ENCODE peak calls at places on chromosomes 2 and 18, in nine cellular contexts. One of them, this sample, is unnamed.

GRCh38 chr2:223537100-223537499 is 65.1 kb downstream of the SCG2 start:
- DNase-seq in cardiac fibroblast: no peak
- DNase-seq in EL: no peak
- DNase-seq in T follicular helper cell: no peak
- DNase-seq in nucleus accumbens: no peak
- DNase-seq in colonic mucosa: no peak
- DNase-seq in progenitor cell of endocrine pancreas: no peak
- DNase-seq in stimulated activated CD4-positive, alpha-beta T cell treated with anti-CD3 and anti-CD28 coated beads, Interleukin-15, amount 100 ng/mL, for 24 hours: no peak
- DNase-seq in LoVo: no peak
- DNase-seq in this sample: no peak

GRCh38 chr18:63834471-63835113 is 52.9 kb upstream of the SERPINB2 start:
- DNase-seq in cardiac fibroblast: no peak
- DNase-seq in EL: peak; percentile 52
- DNase-seq in T follicular helper cell: no peak
- DNase-seq in nucleus accumbens: no peak
- DNase-seq in colonic mucosa: no peak
- DNase-seq in progenitor cell of endocrine pancreas: no peak
- DNase-seq in stimulated activated CD4-positive, alpha-beta T cell treated with anti-CD3 and anti-CD28 coated beads, Interleukin-15, amount 100 ng/mL, for 24 hours: no peak
- DNase-seq in LoVo: no peak
- DNase-seq in this sample: no peak

GRCh38 chr2:115183144-115183543 is 740.7 kb downstream of the DPP10 start:
- DNase-seq in cardiac fibroblast: no peak
- DNase-seq in EL: no peak
- DNase-seq in T follicular helper cell: no peak
- DNase-seq in nucleus accumbens: no peak
- DNase-seq in colonic mucosa: no peak
- DNase-seq in progenitor cell of endocrine pancreas: no peak
- DNase-seq in stimulated activated CD4-positive, alpha-beta T cell treated with anti-CD3 and anti-CD28 coated beads, Interleukin-15, amount 100 ng/mL, for 24 hours: no peak
- DNase-seq in LoVo: no peak
- DNase-seq in this sample: no peak

GRCh38 chr18:79785831-79786230 is 11.9 kb upstream of the KCNG2 start:
- DNase-seq in cardiac fibroblast: no peak
- DNase-seq in EL: no peak
- DNase-seq in T follicular helper cell: no peak
- DNase-seq in nucleus accumbens: no peak
- DNase-seq in colonic mucosa: no peak
- DNase-seq in progenitor cell of endocrine pancreas: no peak
- DNase-seq in stimulated activated CD4-positive, alpha-beta T cell treated with anti-CD3 and anti-CD28 coated beads, Interleukin-15, amount 100 ng/mL, for 24 hours: no peak
- DNase-seq in LoVo: no peak
- DNase-seq in this sample: no peak

GRCh38 chr2:158142568-158143332 is 41.1 kb downstream of the UPP2 start:
- DNase-seq in cardiac fibroblast: no peak
- DNase-seq in EL: peak; percentile 31
- DNase-seq in T follicular helper cell: no peak
- DNase-seq in nucleus accumbens: no peak
- DNase-seq in colonic mucosa: no peak
- DNase-seq in progenitor cell of endocrine pancreas: no peak
- DNase-seq in stimulated activated CD4-positive, alpha-beta T cell treated with anti-CD3 and anti-CD28 coated beads, Interleukin-15, amount 100 ng/mL, for 24 hours: no peak
- DNase-seq in LoVo: no peak
- DNase-seq in this sample: no peak

GRCh38 chr2:128701443-128701842 is 382.8 kb upstream of the HS6ST1 start:
- DNase-seq in cardiac fibroblast: no peak
- DNase-seq in EL: no peak
- DNase-seq in T follicular helper cell: no peak
- DNase-seq in nucleus accumbens: no peak
- DNase-seq in colonic mucosa: no peak
- DNase-seq in progenitor cell of endocrine pancreas: no peak
- DNase-seq in stimulated activated CD4-positive, alpha-beta T cell treated with anti-CD3 and anti-CD28 coated beads, Interleukin-15, amount 100 ng/mL, for 24 hours: no peak
- DNase-seq in LoVo: no peak
- DNase-seq in this sample: no peak

GRCh38 chr2:232901711-232902578 is 31.9 kb downstream of the SNORC start:
- DNase-seq in cardiac fibroblast: peak; percentile 92
- DNase-seq in EL: peak; percentile 94
- DNase-seq in T follicular helper cell: no peak
- DNase-seq in nucleus accumbens: no peak
- DNase-seq in colonic mucosa: no peak
- DNase-seq in progenitor cell of endocrine pancreas: no peak
- DNase-seq in stimulated activated CD4-positive, alpha-beta T cell treated with anti-CD3 and anti-CD28 coated beads, Interleukin-15, amount 100 ng/mL, for 24 hours: peak; percentile 73
- DNase-seq in LoVo: peak; percentile 53
- DNase-seq in this sample: no peak

GRCh38 chr2:193584522-193584938 is 1389.8 kb upstream of the TMEFF2 start:
- DNase-seq in cardiac fibroblast: peak; percentile 65
- DNase-seq in EL: no peak
- DNase-seq in T follicular helper cell: no peak
- DNase-seq in nucleus accumbens: no peak
- DNase-seq in colonic mucosa: no peak
- DNase-seq in progenitor cell of endocrine pancreas: no peak
- DNase-seq in stimulated activated CD4-positive, alpha-beta T cell treated with anti-CD3 and anti-CD28 coated beads, Interleukin-15, amount 100 ng/mL, for 24 hours: no peak
- DNase-seq in LoVo: peak; percentile 7
- DNase-seq in this sample: no peak

GRCh38 chr18:61199131-61199903 is 133.9 kb upstream of the CDH20 start:
- DNase-seq in cardiac fibroblast: peak; percentile 36
- DNase-seq in EL: no peak
- DNase-seq in T follicular helper cell: no peak
- DNase-seq in nucleus accumbens: no peak
- DNase-seq in colonic mucosa: no peak
- DNase-seq in progenitor cell of endocrine pancreas: no peak
- DNase-seq in stimulated activated CD4-positive, alpha-beta T cell treated with anti-CD3 and anti-CD28 coated beads, Interleukin-15, amount 100 ng/mL, for 24 hours: no peak
- DNase-seq in LoVo: no peak
- DNase-seq in this sample: no peak

GRCh38 chr18:31538837-31539236 is 40.9 kb downstream of the DSG2 start:
- DNase-seq in cardiac fibroblast: no peak
- DNase-seq in EL: no peak
- DNase-seq in T follicular helper cell: no peak
- DNase-seq in nucleus accumbens: no peak
- DNase-seq in colonic mucosa: no peak
- DNase-seq in progenitor cell of endocrine pancreas: no peak
- DNase-seq in stimulated activated CD4-positive, alpha-beta T cell treated with anti-CD3 and anti-CD28 coated beads, Interleukin-15, amount 100 ng/mL, for 24 hours: no peak
- DNase-seq in LoVo: no peak
- DNase-seq in this sample: no peak

GRCh38 chr2:165621086-165621560 is 151.6 kb downstream of the CSRNP3 start:
- DNase-seq in cardiac fibroblast: peak; percentile 81
- DNase-seq in EL: no peak
- DNase-seq in T follicular helper cell: no peak
- DNase-seq in nucleus accumbens: no peak
- DNase-seq in colonic mucosa: no peak
- DNase-seq in progenitor cell of endocrine pancreas: no peak
- DNase-seq in stimulated activated CD4-positive, alpha-beta T cell treated with anti-CD3 and anti-CD28 coated beads, Interleukin-15, amount 100 ng/mL, for 24 hours: no peak
- DNase-seq in LoVo: peak; percentile 14
- DNase-seq in this sample: no peak

GRCh38 chr18:59565957-59566356 is 131.3 kb downstream of the CCBE1 start:
- DNase-seq in cardiac fibroblast: peak; percentile 12
- DNase-seq in EL: no peak
- DNase-seq in T follicular helper cell: no peak
- DNase-seq in nucleus accumbens: no peak
- DNase-seq in colonic mucosa: no peak
- DNase-seq in progenitor cell of endocrine pancreas: no peak
- DNase-seq in stimulated activated CD4-positive, alpha-beta T cell treated with anti-CD3 and anti-CD28 coated beads, Interleukin-15, amount 100 ng/mL, for 24 hours: no peak
- DNase-seq in LoVo: no peak
- DNase-seq in this sample: no peak

GRCh38 chr2:196970089-196970488 is 43.6 kb upstream of the PGAP1 start:
- DNase-seq in cardiac fibroblast: peak; percentile 46
- DNase-seq in EL: no peak
- DNase-seq in T follicular helper cell: no peak
- DNase-seq in nucleus accumbens: no peak
- DNase-seq in colonic mucosa: no peak
- DNase-seq in progenitor cell of endocrine pancreas: no peak
- DNase-seq in stimulated activated CD4-positive, alpha-beta T cell treated with anti-CD3 and anti-CD28 coated beads, Interleukin-15, amount 100 ng/mL, for 24 hours: no peak
- DNase-seq in LoVo: no peak
- DNase-seq in this sample: no peak

GRCh38 chr2:133326651-133327397 is 241.4 kb downstream of the NCKAP5 start:
- DNase-seq in cardiac fibroblast: peak; percentile 82
- DNase-seq in EL: peak; percentile 95
- DNase-seq in T follicular helper cell: no peak
- DNase-seq in nucleus accumbens: no peak
- DNase-seq in colonic mucosa: no peak
- DNase-seq in progenitor cell of endocrine pancreas: no peak
- DNase-seq in stimulated activated CD4-positive, alpha-beta T cell treated with anti-CD3 and anti-CD28 coated beads, Interleukin-15, amount 100 ng/mL, for 24 hours: no peak
- DNase-seq in LoVo: no peak
- DNase-seq in this sample: peak; percentile 13

GRCh38 chr2:55063713-55064323 is 13.6 kb upstream of the RTN4 start:
- DNase-seq in cardiac fibroblast: no peak
- DNase-seq in EL: no peak
- DNase-seq in T follicular helper cell: no peak
- DNase-seq in nucleus accumbens: no peak
- DNase-seq in colonic mucosa: no peak
- DNase-seq in progenitor cell of endocrine pancreas: no peak
- DNase-seq in stimulated activated CD4-positive, alpha-beta T cell treated with anti-CD3 and anti-CD28 coated beads, Interleukin-15, amount 100 ng/mL, for 24 hours: no peak
- DNase-seq in LoVo: no peak
- DNase-seq in this sample: no peak

GRCh38 chr18:45621068-45621511 is 5.8 kb downstream of the SLC14A2 start:
- DNase-seq in cardiac fibroblast: peak; percentile 58
- DNase-seq in EL: peak; percentile 46
- DNase-seq in T follicular helper cell: peak; percentile 25
- DNase-seq in nucleus accumbens: no peak
- DNase-seq in colonic mucosa: peak; percentile 38
- DNase-seq in progenitor cell of endocrine pancreas: peak; percentile 31
- DNase-seq in stimulated activated CD4-positive, alpha-beta T cell treated with anti-CD3 and anti-CD28 coated beads, Interleukin-15, amount 100 ng/mL, for 24 hours: peak; percentile 43
- DNase-seq in LoVo: peak; percentile 45
- DNase-seq in this sample: peak; percentile 63

GRCh38 chr2:3042601-3043585 is 334.7 kb downstream of the EIPR1 start:
- DNase-seq in cardiac fibroblast: no peak
- DNase-seq in EL: no peak
- DNase-seq in T follicular helper cell: no peak
- DNase-seq in nucleus accumbens: no peak
- DNase-seq in colonic mucosa: no peak
- DNase-seq in progenitor cell of endocrine pancreas: no peak
- DNase-seq in stimulated activated CD4-positive, alpha-beta T cell treated with anti-CD3 and anti-CD28 coated beads, Interleukin-15, amount 100 ng/mL, for 24 hours: no peak
- DNase-seq in LoVo: no peak
- DNase-seq in this sample: no peak

GRCh38 chr2:55585451-55586079 is 31.9 kb downstream of the PPP4R3B start:
- DNase-seq in cardiac fibroblast: peak; percentile 90
- DNase-seq in EL: peak; percentile 49
- DNase-seq in T follicular helper cell: no peak
- DNase-seq in nucleus accumbens: no peak
- DNase-seq in colonic mucosa: no peak
- DNase-seq in progenitor cell of endocrine pancreas: no peak
- DNase-seq in stimulated activated CD4-positive, alpha-beta T cell treated with anti-CD3 and anti-CD28 coated beads, Interleukin-15, amount 100 ng/mL, for 24 hours: no peak
- DNase-seq in LoVo: no peak
- DNase-seq in this sample: no peak

GRCh38 chr2:172095146-172095904 is 7.4 kb downstream of the DLX2 start:
- DNase-seq in cardiac fibroblast: peak; percentile 86
- DNase-seq in EL: peak; percentile 95
- DNase-seq in T follicular helper cell: peak; percentile 69
- DNase-seq in nucleus accumbens: no peak
- DNase-seq in colonic mucosa: peak; percentile 61
- DNase-seq in progenitor cell of endocrine pancreas: no peak
- DNase-seq in stimulated activated CD4-positive, alpha-beta T cell treated with anti-CD3 and anti-CD28 coated beads, Interleukin-15, amount 100 ng/mL, for 24 hours: peak; percentile 72
- DNase-seq in LoVo: peak; percentile 71
- DNase-seq in this sample: no peak

GRCh38 chr2:108278631-108279030 is 10.1 kb upstream of the SULT1C2 start:
- DNase-seq in cardiac fibroblast: no peak
- DNase-seq in EL: peak; percentile 46
- DNase-seq in T follicular helper cell: no peak
- DNase-seq in nucleus accumbens: no peak
- DNase-seq in colonic mucosa: no peak
- DNase-seq in progenitor cell of endocrine pancreas: no peak
- DNase-seq in stimulated activated CD4-positive, alpha-beta T cell treated with anti-CD3 and anti-CD28 coated beads, Interleukin-15, amount 100 ng/mL, for 24 hours: no peak
- DNase-seq in LoVo: no peak
- DNase-seq in this sample: no peak

GRCh38 chr2:163191372-163191771 is 352.8 kb upstream of the KCNH7 start:
- DNase-seq in cardiac fibroblast: peak; percentile 81
- DNase-seq in EL: peak; percentile 52
- DNase-seq in T follicular helper cell: no peak
- DNase-seq in nucleus accumbens: no peak
- DNase-seq in colonic mucosa: no peak
- DNase-seq in progenitor cell of endocrine pancreas: no peak
- DNase-seq in stimulated activated CD4-positive, alpha-beta T cell treated with anti-CD3 and anti-CD28 coated beads, Interleukin-15, amount 100 ng/mL, for 24 hours: peak; percentile 1
- DNase-seq in LoVo: peak; percentile 29
- DNase-seq in this sample: peak; percentile 52

GRCh38 chr2:205287316-205287715 is 395.0 kb upstream of the NRP2 start:
- DNase-seq in cardiac fibroblast: peak; percentile 11
- DNase-seq in EL: no peak
- DNase-seq in T follicular helper cell: no peak
- DNase-seq in nucleus accumbens: no peak
- DNase-seq in colonic mucosa: no peak
- DNase-seq in progenitor cell of endocrine pancreas: no peak
- DNase-seq in stimulated activated CD4-positive, alpha-beta T cell treated with anti-CD3 and anti-CD28 coated beads, Interleukin-15, amount 100 ng/mL, for 24 hours: no peak
- DNase-seq in LoVo: no peak
- DNase-seq in this sample: no peak

GRCh38 chr18:24089626-24090337 is 49.1 kb upstream of the CABYR start:
- DNase-seq in cardiac fibroblast: no peak
- DNase-seq in EL: no peak
- DNase-seq in T follicular helper cell: no peak
- DNase-seq in nucleus accumbens: no peak
- DNase-seq in colonic mucosa: no peak
- DNase-seq in progenitor cell of endocrine pancreas: no peak
- DNase-seq in stimulated activated CD4-positive, alpha-beta T cell treated with anti-CD3 and anti-CD28 coated beads, Interleukin-15, amount 100 ng/mL, for 24 hours: no peak
- DNase-seq in LoVo: no peak
- DNase-seq in this sample: no peak

GRCh38 chr18:79460445-79461300 is 64.9 kb downstream of the NFATC1 start:
- DNase-seq in cardiac fibroblast: peak; percentile 22
- DNase-seq in EL: no peak
- DNase-seq in T follicular helper cell: no peak
- DNase-seq in nucleus accumbens: no peak
- DNase-seq in colonic mucosa: no peak
- DNase-seq in progenitor cell of endocrine pancreas: no peak
- DNase-seq in stimulated activated CD4-positive, alpha-beta T cell treated with anti-CD3 and anti-CD28 coated beads, Interleukin-15, amount 100 ng/mL, for 24 hours: no peak
- DNase-seq in LoVo: no peak
- DNase-seq in this sample: no peak